ENCODE peak calls at places on chromosomes 5 and 9, in ten cellular contexts. C is ovary; S is nucleus accumbens; A is activated T-cell treated with anti-CD3 and anti-CD28 coated beads, Interleukin-2, amount 50 U/mL, for 72 hours; J is LoVo; F is suprapubic skin; R is NCI-H460; D is COR-L47; Q is effector memory CD8-positive, alpha-beta T cell; I is effector CD8-positive, alpha-beta T cell. T is an unnamed sample.

GRCh38 chr9:130530932-130531331 is 48.4 kb upstream of the FUBP3 start:
- DNase-seq in I (no peak), D (no peak), F (no peak), J (no peak), R (no peak), A (no peak), Q (no peak), S (no peak), C (no peak), T (no peak)

GRCh38 chr9:76687861-76688374 is 76.3 kb upstream of the PCA3 start:
- DNase-seq in C (no peak), S (no peak), A (peak; percentile 18), Q (no peak), D (no peak), J (no peak), I (no peak), F (no peak), R (no peak), T (no peak)

GRCh38 chr9:90086076-90086475 is 481.3 kb downstream of the GADD45G start:
- DNase-seq in J (no peak), R (no peak), Q (no peak), I (no peak), C (no peak), D (no peak), S (no peak), F (no peak), A (no peak), T (peak; percentile 47)

GRCh38 chr5:73917433-73917832 is 291.4 kb downstream of the ARHGEF28 start:
- DNase-seq in Q (no peak), J (no peak), S (no peak), I (no peak), R (no peak), C (peak; percentile 53), A (no peak), D (peak; percentile 82), F (no peak), T (peak; percentile 89)

GRCh38 chr9:130471411-130472183 is 26.8 kb downstream of the ASS1 start:
- DNase-seq in Q (no peak), D (no peak), J (no peak), C (no peak), S (no peak), R (no peak), I (no peak), F (no peak), A (no peak), T (no peak)

GRCh38 chr5:3288325-3288724 is 307.3 kb upstream of the IRX1 start:
- DNase-seq in J (no peak), S (no peak), D (no peak), I (no peak), A (no peak), R (no peak), F (no peak), C (no peak), Q (no peak), T (no peak)

GRCh38 chr9:33782395-33783152 is 12.8 kb upstream of the PRSS3 start:
- DNase-seq in A (no peak), F (no peak), C (no peak), R (no peak), S (no peak), D (no peak), Q (no peak), I (no peak), J (no peak), T (no peak)

GRCh38 chr5:657570-657969 is 35.6 kb downstream of the TPPP start:
- DNase-seq in S (no peak), A (no peak), Q (no peak), C (no peak), J (no peak), R (no peak), I (no peak), D (no peak), F (no peak), T (no peak)

GRCh38 chr5:74441616-74442015 is 198.9 kb downstream of the ENC1 start:
- DNase-seq in D (no peak), C (no peak), I (no peak), A (no peak), Q (no peak), J (no peak), F (no peak), R (no peak), S (no peak), T (no peak)

GRCh38 chr5:170534941-170535340 is 31.1 kb downstream of the KCNIP1 start:
- DNase-seq in R (no peak), A (no peak), S (no peak), F (peak; percentile 29), C (no peak), J (no peak), I (no peak), D (no peak), Q (no peak), T (no peak)

GRCh38 chr5:139064613-139065012 is 133.6 kb downstream of the SIL1 start:
- DNase-seq in C (no peak), J (peak; percentile 9), Q (no peak), A (no peak), D (no peak), S (no peak), R (no peak), F (no peak), I (no peak), T (no peak)

GRCh38 chr5:33328842-33329241 is 111.9 kb upstream of the TARS1 start:
- DNase-seq in F (no peak), S (no peak), Q (no peak), A (no peak), D (no peak), I (no peak), C (no peak), R (no peak), J (no peak), T (no peak)

GRCh38 chr9:77433675-77434445 is 214.3 kb downstream of the GNA14 start:
- DNase-seq in J (peak; percentile 42), C (peak; percentile 73), A (peak; percentile 52), I (peak; percentile 4), Q (peak; percentile 7), S (peak; percentile 27), D (peak; percentile 65), R (peak; percentile 62), F (no peak), T (peak; percentile 31)

GRCh38 chr9:114407889-114408288 is 20.1 kb upstream of the AKNA start:
- DNase-seq in R (no peak), S (no peak), J (no peak), F (no peak), I (no peak), Q (no peak), A (no peak), C (no peak), D (no peak), T (no peak)

GRCh38 chr9:136011703-136012496 is 50.7 kb upstream of the UBAC1 start:
- DNase-seq in S (peak; percentile 28), R (no peak), Q (no peak), D (no peak), C (peak; percentile 94), I (no peak), J (no peak), A (no peak), F (no peak), T (no peak)

GRCh38 chr9:104304925-104305324 is 199.1 kb upstream of the OR13F1 start:
- DNase-seq in F (no peak), A (no peak), J (no peak), I (no peak), S (no peak), C (no peak), D (no peak), R (no peak), Q (no peak), T (no peak)

GRCh38 chr9:8857330-8858249 is 1058.0 kb upstream of the DMAC1 start:
- DNase-seq in S (peak; percentile 51), C (peak; percentile 86), J (peak; percentile 6), Q (no peak), I (no peak), R (no peak), F (peak; percentile 55), A (peak; percentile 9), D (peak; percentile 41), T (no peak)

GRCh38 chr5:37723147-37723961 is 116.5 kb downstream of the GDNF start:
- DNase-seq in C (no peak), D (no peak), J (no peak), A (peak; percentile 19), I (no peak), S (peak; percentile 10), Q (no peak), F (no peak), R (no peak), T (peak; percentile 39)

GRCh38 chr5:111301264-111301663 is 77.1 kb downstream of the CAMK4 start:
- DNase-seq in S (no peak), Q (no peak), C (no peak), I (no peak), R (no peak), F (no peak), D (no peak), A (no peak), J (no peak), T (no peak)

GRCh38 chr5:148384389-148384756 is 615 bp downstream of the FBXO38 start:
- DNase-seq in R (no peak), Q (no peak), C (no peak), I (no peak), S (no peak), F (no peak), D (no peak), J (no peak), A (peak; percentile 31), T (no peak)

GRCh38 chr9:135515541-135515951 is 5.7 kb upstream of the LCN1 start:
- DNase-seq in S (no peak), F (no peak), R (no peak), J (no peak), Q (no peak), A (no peak), C (no peak), D (no peak), I (no peak), T (no peak)

T was measured in NCI-H1694 treated with DMSO at 0.1 percent for 48 hours.